ENCODE peak calls at places on chromosomes 6 and 20, in nine cellular contexts. A is HCEC 1CT, B is iris pigment epithelial cell, U is bronchial epithelial cell, L is left lung, N is renal cortical epithelial cell, Y is AG10803, V is left ventricle myocardium inferior, H is LHCN-M2. I is an unnamed sample.

GRCh38 chr6:10425177-10425972 is 10.5 kb upstream of the TFAP2A start:
- DNase-seq in L (no peak), B (peak; percentile 34), N (no peak), A (no peak), Y (no peak), V (no peak), H (no peak), U (no peak), I (no peak)

GRCh38 chr6:120774275-120774674 is 560.0 kb downstream of the TBC1D32 start:
- DNase-seq in N (peak; percentile 12), U (peak; percentile 67), Y (peak; percentile 1), L (no peak), B (peak; percentile 29), V (no peak), H (no peak), A (no peak), I (peak; percentile 18)

GRCh38 chr6:150152891-150153876 is 10.3 kb downstream of the PPP1R14C start:
- DNase-seq in N (peak; percentile 27), H (no peak), V (no peak), L (no peak), Y (peak; percentile 76), U (peak; percentile 94), B (no peak), A (no peak), I (no peak)

GRCh38 chr6:44493593-44493992 is 106.1 kb downstream of the CDC5L start:
- DNase-seq in N (no peak), V (no peak), L (no peak), H (no peak), B (no peak), Y (no peak), A (no peak), U (no peak), I (no peak)

GRCh38 chr20:1998193-1998520 is 4.3 kb upstream of the PDYN start:
- DNase-seq in N (no peak), H (no peak), L (no peak), A (no peak), V (no peak), U (no peak), Y (no peak), B (no peak), I (no peak)

GRCh38 chr6:36139991-36140710 is 9.8 kb downstream of the MAPK13 start:
- DNase-seq in L (no peak), U (no peak), N (no peak), V (no peak), A (no peak), H (no peak), B (no peak), Y (no peak), I (no peak)

GRCh38 chr6:144617231-144618199 is 332.4 kb downstream of the UTRN start:
- DNase-seq in A (no peak), B (no peak), L (no peak), N (no peak), H (no peak), V (no peak), U (no peak), Y (peak; percentile 48), I (no peak)

GRCh38 chr6:131946404-131946991 is 4.7 kb downstream of the CCN2 start:
- DNase-seq in H (peak; percentile 55), L (no peak), B (peak; percentile 65), Y (peak; percentile 80), N (peak; percentile 43), U (no peak), V (no peak), A (peak; percentile 18), I (peak; percentile 7)

GRCh38 chr6:35093118-35093445 is 48.1 kb downstream of the TCP11 start:
- DNase-seq in L (no peak), V (no peak), A (no peak), N (no peak), B (no peak), Y (peak; percentile 70), H (no peak), U (no peak), I (no peak)

GRCh38 chr6:27133281-27134227 is 113.9 kb upstream of the PRSS16 start:
- DNase-seq in H (no peak), V (peak; percentile 54), B (peak; percentile 84), N (peak; percentile 61), L (peak; percentile 79), U (peak; percentile 68), A (peak; percentile 65), Y (peak; percentile 63), I (no peak)

I was measured in kidney epithelial cell.